ENCODE peak calls at places on chromosomes 11 and 22, in nine cellular contexts. One of them, this sample, is unnamed.

GRCh38 chr11:88474655-88475054 is 137.1 kb upstream of the CTSC start:
- DNase-seq in HFF-Myc: no peak
- DNase-seq in right cardiac atrium: no peak
- DNase-seq in kidney epithelial cell: no peak
- DNase-seq in psoas muscle: no peak
- DNase-seq in AG10803: no peak
- DNase-seq in WERI-Rb-1: no peak
- DNase-seq in choroid plexus epithelial cell: no peak
- DNase-seq in CD8-positive, alpha-beta memory T cell: no peak
- DNase-seq in this sample: no peak

GRCh38 chr11:35236667-35237003 is 97.7 kb downstream of the CD44 start:
- DNase-seq in HFF-Myc: no peak
- DNase-seq in right cardiac atrium: no peak
- DNase-seq in kidney epithelial cell: peak; percentile 41
- DNase-seq in psoas muscle: no peak
- DNase-seq in AG10803: peak; percentile 83
- DNase-seq in WERI-Rb-1: no peak
- DNase-seq in choroid plexus epithelial cell: peak; percentile 39
- DNase-seq in CD8-positive, alpha-beta memory T cell: no peak
- DNase-seq in this sample: no peak

GRCh38 chr11:77876045-77876444 is 55.1 kb downstream of the AAMDC start:
- DNase-seq in HFF-Myc: no peak
- DNase-seq in right cardiac atrium: no peak
- DNase-seq in kidney epithelial cell: no peak
- DNase-seq in psoas muscle: no peak
- DNase-seq in AG10803: no peak
- DNase-seq in WERI-Rb-1: no peak
- DNase-seq in choroid plexus epithelial cell: no peak
- DNase-seq in CD8-positive, alpha-beta memory T cell: no peak
- DNase-seq in this sample: no peak

GRCh38 chr11:94128171-94128745 is 383 bp upstream of the PANX1 start:
- DNase-seq in HFF-Myc: no peak
- DNase-seq in right cardiac atrium: peak; percentile 21
- DNase-seq in kidney epithelial cell: no peak
- DNase-seq in psoas muscle: no peak
- DNase-seq in AG10803: no peak
- DNase-seq in WERI-Rb-1: no peak
- DNase-seq in choroid plexus epithelial cell: peak; percentile 48
- DNase-seq in CD8-positive, alpha-beta memory T cell: no peak
- DNase-seq in this sample: peak; percentile 69

GRCh38 chr22:35746946-35747703 is 29.5 kb downstream of the APOL5 start:
- DNase-seq in HFF-Myc: no peak
- DNase-seq in right cardiac atrium: no peak
- DNase-seq in kidney epithelial cell: no peak
- DNase-seq in psoas muscle: no peak
- DNase-seq in AG10803: no peak
- DNase-seq in WERI-Rb-1: no peak
- DNase-seq in choroid plexus epithelial cell: peak; percentile 42
- DNase-seq in CD8-positive, alpha-beta memory T cell: no peak
- DNase-seq in this sample: no peak

GRCh38 chr22:26462051-26462450 is 21.5 kb downstream of the HPS4 start:
- DNase-seq in HFF-Myc: no peak
- DNase-seq in right cardiac atrium: no peak
- DNase-seq in kidney epithelial cell: no peak
- DNase-seq in psoas muscle: no peak
- DNase-seq in AG10803: no peak
- DNase-seq in WERI-Rb-1: no peak
- DNase-seq in choroid plexus epithelial cell: no peak
- DNase-seq in CD8-positive, alpha-beta memory T cell: no peak
- DNase-seq in this sample: no peak

GRCh38 chr22:39209756-39210155 is 35.0 kb downstream of the PDGFB start:
- DNase-seq in HFF-Myc: no peak
- DNase-seq in right cardiac atrium: no peak
- DNase-seq in kidney epithelial cell: no peak
- DNase-seq in psoas muscle: no peak
- DNase-seq in AG10803: no peak
- DNase-seq in WERI-Rb-1: no peak
- DNase-seq in choroid plexus epithelial cell: no peak
- DNase-seq in CD8-positive, alpha-beta memory T cell: no peak
- DNase-seq in this sample: peak; percentile 14

GRCh38 chr11:94309757-94310156 is 5.4 kb downstream of the IZUMO1R start:
- DNase-seq in HFF-Myc: no peak
- DNase-seq in right cardiac atrium: no peak
- DNase-seq in kidney epithelial cell: no peak
- DNase-seq in psoas muscle: no peak
- DNase-seq in AG10803: no peak
- DNase-seq in WERI-Rb-1: no peak
- DNase-seq in choroid plexus epithelial cell: no peak
- DNase-seq in CD8-positive, alpha-beta memory T cell: no peak
- DNase-seq in this sample: no peak

GRCh38 chr11:63945482-63946163 is 6.8 kb downstream of the NAA40 start:
- DNase-seq in HFF-Myc: peak; percentile 36
- DNase-seq in right cardiac atrium: peak; percentile 77
- DNase-seq in kidney epithelial cell: peak; percentile 28
- DNase-seq in psoas muscle: peak; percentile 71
- DNase-seq in AG10803: peak; percentile 80
- DNase-seq in WERI-Rb-1: peak; percentile 67
- DNase-seq in choroid plexus epithelial cell: peak; percentile 79
- DNase-seq in CD8-positive, alpha-beta memory T cell: peak; percentile 45
- DNase-seq in this sample: peak; percentile 50

GRCh38 chr11:16604784-16605439 is 133.5 kb upstream of the C11orf58 start:
- DNase-seq in HFF-Myc: no peak
- DNase-seq in right cardiac atrium: peak; percentile 68
- DNase-seq in kidney epithelial cell: no peak
- DNase-seq in psoas muscle: peak; percentile 52
- DNase-seq in AG10803: peak; percentile 7
- DNase-seq in WERI-Rb-1: peak; percentile 59
- DNase-seq in choroid plexus epithelial cell: no peak
- DNase-seq in CD8-positive, alpha-beta memory T cell: no peak
- DNase-seq in this sample: peak; percentile 83

GRCh38 chr22:26550498-26551033 is 38.3 kb upstream of the TFIP11 start:
- DNase-seq in HFF-Myc: peak; percentile 59
- DNase-seq in right cardiac atrium: peak; percentile 60
- DNase-seq in kidney epithelial cell: peak; percentile 56
- DNase-seq in psoas muscle: no peak
- DNase-seq in AG10803: peak; percentile 95
- DNase-seq in WERI-Rb-1: no peak
- DNase-seq in choroid plexus epithelial cell: peak; percentile 69
- DNase-seq in CD8-positive, alpha-beta memory T cell: no peak
- DNase-seq in this sample: peak; percentile 78

GRCh38 chr11:34757026-34757451 is 136.1 kb downstream of the EHF start:
- DNase-seq in HFF-Myc: no peak
- DNase-seq in right cardiac atrium: no peak
- DNase-seq in kidney epithelial cell: no peak
- DNase-seq in psoas muscle: no peak
- DNase-seq in AG10803: no peak
- DNase-seq in WERI-Rb-1: no peak
- DNase-seq in choroid plexus epithelial cell: no peak
- DNase-seq in CD8-positive, alpha-beta memory T cell: no peak
- DNase-seq in this sample: no peak

GRCh38 chr11:128633384-128633965 is 46.1 kb upstream of the ETS1 start:
- DNase-seq in HFF-Myc: no peak
- DNase-seq in right cardiac atrium: no peak
- DNase-seq in kidney epithelial cell: no peak
- DNase-seq in psoas muscle: no peak
- DNase-seq in AG10803: no peak
- DNase-seq in WERI-Rb-1: no peak
- DNase-seq in choroid plexus epithelial cell: no peak
- DNase-seq in CD8-positive, alpha-beta memory T cell: no peak
- DNase-seq in this sample: no peak

GRCh38 chr11:94776351-94777321 is 8.5 kb downstream of the AMOTL1 start:
- DNase-seq in HFF-Myc: no peak
- DNase-seq in right cardiac atrium: peak; percentile 33
- DNase-seq in kidney epithelial cell: no peak
- DNase-seq in psoas muscle: peak; percentile 42
- DNase-seq in AG10803: peak; percentile 66
- DNase-seq in WERI-Rb-1: no peak
- DNase-seq in choroid plexus epithelial cell: peak; percentile 61
- DNase-seq in CD8-positive, alpha-beta memory T cell: no peak
- DNase-seq in this sample: peak; percentile 50

GRCh38 chr11:65719887-65720236 is 736 bp downstream of the RNASEH2C start:
- DNase-seq in HFF-Myc: no peak
- DNase-seq in right cardiac atrium: peak; percentile 42
- DNase-seq in kidney epithelial cell: no peak
- DNase-seq in psoas muscle: peak; percentile 38
- DNase-seq in AG10803: peak; percentile 44
- DNase-seq in WERI-Rb-1: no peak
- DNase-seq in choroid plexus epithelial cell: peak; percentile 48
- DNase-seq in CD8-positive, alpha-beta memory T cell: no peak
- DNase-seq in this sample: peak; percentile 39

GRCh38 chr22:46941958-46942815 is 179.7 kb downstream of the TBC1D22A start:
- DNase-seq in HFF-Myc: no peak
- DNase-seq in right cardiac atrium: peak; percentile 50
- DNase-seq in kidney epithelial cell: no peak
- DNase-seq in psoas muscle: peak; percentile 45
- DNase-seq in AG10803: peak; percentile 44
- DNase-seq in WERI-Rb-1: no peak
- DNase-seq in choroid plexus epithelial cell: no peak
- DNase-seq in CD8-positive, alpha-beta memory T cell: no peak
- DNase-seq in this sample: no peak

GRCh38 chr11:34343686-34344085 is 14.1 kb downstream of the ABTB2 start:
- DNase-seq in HFF-Myc: no peak
- DNase-seq in right cardiac atrium: no peak
- DNase-seq in kidney epithelial cell: no peak
- DNase-seq in psoas muscle: no peak
- DNase-seq in AG10803: no peak
- DNase-seq in WERI-Rb-1: no peak
- DNase-seq in choroid plexus epithelial cell: no peak
- DNase-seq in CD8-positive, alpha-beta memory T cell: no peak
- DNase-seq in this sample: no peak

GRCh38 chr22:28207281-28208030 is 288.4 kb upstream of the PITPNB start:
- DNase-seq in HFF-Myc: no peak
- DNase-seq in right cardiac atrium: no peak
- DNase-seq in kidney epithelial cell: no peak
- DNase-seq in psoas muscle: no peak
- DNase-seq in AG10803: peak; percentile 18
- DNase-seq in WERI-Rb-1: no peak
- DNase-seq in choroid plexus epithelial cell: peak; percentile 58
- DNase-seq in CD8-positive, alpha-beta memory T cell: no peak
- DNase-seq in this sample: no peak

DNA sequence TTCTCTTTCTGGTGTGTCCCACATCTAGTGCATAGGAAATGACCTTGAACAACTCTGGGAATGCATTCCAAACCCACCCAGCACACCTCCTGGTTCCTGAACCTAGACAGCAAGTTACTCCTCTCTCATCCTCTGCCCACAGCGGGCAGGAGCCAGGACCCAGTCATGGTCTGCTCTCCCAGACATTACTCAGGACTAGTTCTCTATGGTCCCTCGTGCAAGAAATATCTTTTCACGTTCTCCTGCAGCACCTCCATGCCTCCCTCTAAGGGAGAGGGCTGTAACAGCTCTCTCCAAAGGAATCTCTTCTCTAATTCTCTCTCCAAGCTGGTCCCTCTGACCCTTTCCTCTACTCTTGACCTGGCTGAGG is 57.9 kb upstream of the PRSS23 start:
- DNase-seq in HFF-Myc: no peak
- DNase-seq in right cardiac atrium: no peak
- DNase-seq in kidney epithelial cell: no peak
- DNase-seq in psoas muscle: no peak
- DNase-seq in AG10803: no peak
- DNase-seq in WERI-Rb-1: no peak
- DNase-seq in choroid plexus epithelial cell: no peak
- DNase-seq in CD8-positive, alpha-beta memory T cell: no peak
- DNase-seq in this sample: no peak
- H3K4me3 ChIP-seq in HFF-Myc: no peak overlapping the region
- H3K4me3 ChIP-seq in right cardiac atrium: no peak overlapping the region
- H3K4me3 ChIP-seq in kidney epithelial cell: no peak overlapping the region
- H3K4me3 ChIP-seq in psoas muscle: no peak overlapping the region
- H3K4me3 ChIP-seq in AG10803: no peak overlapping the region
- H3K4me3 ChIP-seq in WERI-Rb-1: no peak overlapping the region
- H3K4me3 ChIP-seq in choroid plexus epithelial cell: no peak overlapping the region
- H3K4me3 ChIP-seq in CD8-positive, alpha-beta memory T cell: no peak overlapping the region
- H3K4me3 ChIP-seq in this sample: no peak overlapping the region

GRCh38 chr22:32265882-32266767 is 11.0 kb upstream of the SLC5A4 start:
- DNase-seq in HFF-Myc: peak; percentile 33
- DNase-seq in right cardiac atrium: peak; percentile 66
- DNase-seq in kidney epithelial cell: peak; percentile 7
- DNase-seq in psoas muscle: peak; percentile 55
- DNase-seq in AG10803: peak; percentile 62
- DNase-seq in WERI-Rb-1: peak; percentile 60
- DNase-seq in choroid plexus epithelial cell: peak; percentile 81
- DNase-seq in CD8-positive, alpha-beta memory T cell: peak; percentile 46
- DNase-seq in this sample: peak; percentile 50
- H3K4me3 ChIP-seq in HFF-Myc: no peak overlapping the region
- H3K4me3 ChIP-seq in right cardiac atrium: no peak overlapping the region
- H3K4me3 ChIP-seq in kidney epithelial cell: no peak overlapping the region
- H3K4me3 ChIP-seq in psoas muscle: peak overlapping the region; percentile 23
- H3K4me3 ChIP-seq in AG10803: no peak overlapping the region
- H3K4me3 ChIP-seq in WERI-Rb-1: no peak overlapping the region
- H3K4me3 ChIP-seq in choroid plexus epithelial cell: no peak overlapping the region
- H3K4me3 ChIP-seq in CD8-positive, alpha-beta memory T cell: no peak overlapping the region
- H3K4me3 ChIP-seq in this sample: no peak overlapping the region

GRCh38 chr11:2919837-2920236 is 9.4 kb downstream of the PHLDA2 start:
- DNase-seq in HFF-Myc: no peak
- DNase-seq in right cardiac atrium: no peak
- DNase-seq in kidney epithelial cell: no peak
- DNase-seq in psoas muscle: no peak
- DNase-seq in AG10803: no peak
- DNase-seq in WERI-Rb-1: no peak
- DNase-seq in choroid plexus epithelial cell: no peak
- DNase-seq in CD8-positive, alpha-beta memory T cell: no peak
- DNase-seq in this sample: no peak

GRCh38 chr11:2920343-2920742 is 8.9 kb downstream of the PHLDA2 start:
- DNase-seq in HFF-Myc: no peak
- DNase-seq in right cardiac atrium: no peak
- DNase-seq in kidney epithelial cell: no peak
- DNase-seq in psoas muscle: no peak
- DNase-seq in AG10803: no peak
- DNase-seq in WERI-Rb-1: no peak
- DNase-seq in choroid plexus epithelial cell: no peak
- DNase-seq in CD8-positive, alpha-beta memory T cell: no peak
- DNase-seq in this sample: no peak

GRCh38 chr11:2921261-2921660 is 8.0 kb downstream of the PHLDA2 start:
- DNase-seq in HFF-Myc: no peak
- DNase-seq in right cardiac atrium: no peak
- DNase-seq in kidney epithelial cell: no peak
- DNase-seq in psoas muscle: no peak
- DNase-seq in AG10803: no peak
- DNase-seq in WERI-Rb-1: no peak
- DNase-seq in choroid plexus epithelial cell: no peak
- DNase-seq in CD8-positive, alpha-beta memory T cell: no peak
- DNase-seq in this sample: peak; percentile 72

GRCh38 chr11:2917842-2918490 is 11.3 kb downstream of the PHLDA2 start:
- DNase-seq in HFF-Myc: no peak
- DNase-seq in right cardiac atrium: no peak
- DNase-seq in kidney epithelial cell: no peak
- DNase-seq in psoas muscle: no peak
- DNase-seq in AG10803: no peak
- DNase-seq in WERI-Rb-1: no peak
- DNase-seq in choroid plexus epithelial cell: no peak
- DNase-seq in CD8-positive, alpha-beta memory T cell: no peak
- DNase-seq in this sample: peak; percentile 49

GRCh38 chr11:2919188-2919587 is 10.0 kb downstream of the PHLDA2 start:
- DNase-seq in HFF-Myc: no peak
- DNase-seq in right cardiac atrium: no peak
- DNase-seq in kidney epithelial cell: no peak
- DNase-seq in psoas muscle: no peak
- DNase-seq in AG10803: no peak
- DNase-seq in WERI-Rb-1: no peak
- DNase-seq in choroid plexus epithelial cell: no peak
- DNase-seq in CD8-positive, alpha-beta memory T cell: no peak
- DNase-seq in this sample: peak; percentile 60
- H3K4me3 ChIP-seq in HFF-Myc: no peak overlapping the region
- H3K4me3 ChIP-seq in right cardiac atrium: no peak overlapping the region
- H3K4me3 ChIP-seq in kidney epithelial cell: no peak overlapping the region
- H3K4me3 ChIP-seq in psoas muscle: no peak overlapping the region
- H3K4me3 ChIP-seq in AG10803: no peak overlapping the region
- H3K4me3 ChIP-seq in WERI-Rb-1: no peak overlapping the region
- H3K4me3 ChIP-seq in choroid plexus epithelial cell: no peak overlapping the region
- H3K4me3 ChIP-seq in CD8-positive, alpha-beta memory T cell: no peak overlapping the region
- H3K4me3 ChIP-seq in this sample: no peak overlapping the region

GRCh38 chr22:37639771-37640590 is 512 bp downstream of the SH3BP1 start:
- DNase-seq in HFF-Myc: no peak
- DNase-seq in right cardiac atrium: no peak
- DNase-seq in kidney epithelial cell: no peak
- DNase-seq in psoas muscle: no peak
- DNase-seq in AG10803: no peak
- DNase-seq in WERI-Rb-1: no peak
- DNase-seq in choroid plexus epithelial cell: no peak
- DNase-seq in CD8-positive, alpha-beta memory T cell: no peak
- DNase-seq in this sample: no peak
- H3K4me3 ChIP-seq in HFF-Myc: peak overlapping the region; percentile 69
- H3K4me3 ChIP-seq in right cardiac atrium: peak overlapping the region; percentile 63
- H3K4me3 ChIP-seq in kidney epithelial cell: peak overlapping the region; percentile 65
- H3K4me3 ChIP-seq in psoas muscle: peak overlapping the region; percentile 59
- H3K4me3 ChIP-seq in AG10803: peak overlapping the region; percentile 63
- H3K4me3 ChIP-seq in WERI-Rb-1: peak overlapping the region; percentile 71
- H3K4me3 ChIP-seq in choroid plexus epithelial cell: peak overlapping the region; percentile 76
- H3K4me3 ChIP-seq in CD8-positive, alpha-beta memory T cell: peak overlapping the region; percentile 94
- H3K4me3 ChIP-seq in this sample: peak overlapping the region; percentile 74